ENCODE peak calls at places on chromosome 18, in eight cellular contexts. D is spleen; U is thyroid gland; T is endodermal cell; S is brain microvascular endothelial cell; Y is CD4-positive, alpha-beta memory T cell; E is fibroblast of lung; Z is naive thymus-derived CD4-positive, alpha-beta T cell. F is an unnamed sample.

GRCh38 chr18:3340015-3340681 is 78.2 kb downstream of the MYL12B start:
- DNase-seq in S (peak; percentile 34), D (no peak), Y (no peak), T (no peak), E (peak; percentile 9), Z (no peak), U (no peak), F (no peak)

GRCh38 chr18:5397102-5397501 is 101.6 kb upstream of the ZBTB14 start:
- DNase-seq in T (no peak), Y (no peak), D (no peak), Z (no peak), S (no peak), U (no peak), E (no peak), F (no peak)

GRCh38 chr18:68445131-68445530 is 269.8 kb downstream of the TMX3 start:
- DNase-seq in E (no peak), Y (no peak), T (no peak), U (no peak), D (no peak), S (no peak), Z (no peak), F (no peak)

GRCh38 chr18:55753643-55754255 is 165.8 kb upstream of the TCF4 start:
- DNase-seq in Z (no peak), E (peak; percentile 18), S (no peak), U (no peak), T (no peak), Y (no peak), D (no peak), F (no peak)

GRCh38 chr18:21740724-21741510 is at the start of gene MIB1:
- DNase-seq in Y (peak; percentile 99), D (no peak), S (no peak), Z (peak; percentile 99), T (peak; percentile 99), E (peak; percentile 43), U (peak; percentile 66), F (peak; percentile 99)

GRCh38 chr18:68676913-68677312 is 38.0 kb downstream of the TMX3 start:
- DNase-seq in Z (no peak), E (peak; percentile 39), U (no peak), D (no peak), Y (no peak), T (no peak), S (peak; percentile 23), F (no peak)

GRCh38 chr18:61284039-61284438 is 49.2 kb upstream of the CDH20 start:
- DNase-seq in D (no peak), Y (no peak), E (no peak), U (no peak), T (no peak), S (no peak), Z (no peak), F (no peak)

GRCh38 chr18:70373062-70373519 is 84.2 kb downstream of the SOCS6 start:
- DNase-seq in S (peak; percentile 74), Z (no peak), D (no peak), Y (no peak), U (no peak), T (no peak), E (peak; percentile 95), F (no peak)

GRCh38 chr18:10739152-10739551 is 213.3 kb downstream of the NAPG start:
- DNase-seq in E (peak; percentile 72), S (no peak), Z (no peak), T (no peak), Y (no peak), U (no peak), D (no peak), F (no peak)

GRCh38 chr18:29979884-29980283 is 1062.7 kb downstream of the DSC3 start:
- DNase-seq in Y (no peak), U (no peak), S (no peak), T (no peak), Z (no peak), D (no peak), E (no peak), F (no peak)

GRCh38 chr18:58674863-58675472 is 3.7 kb downstream of the MALT1 start:
- DNase-seq in T (no peak), Z (no peak), E (peak; percentile 10), S (peak; percentile 16), Y (no peak), D (no peak), U (no peak), F (no peak)

GRCh38 chr18:3596324-3597158 is 146.6 kb downstream of the TGIF1 start:
- DNase-seq in S (peak; percentile 30), U (peak; percentile 57), Z (no peak), T (peak; percentile 74), Y (peak; percentile 45), D (peak; percentile 90), E (peak; percentile 46), F (peak; percentile 46)

GRCh38 chr18:23226386-23226785 is 91.1 kb downstream of the CABLES1 start:
- DNase-seq in T (no peak), U (no peak), S (peak; percentile 61), Y (no peak), Z (no peak), D (no peak), E (peak; percentile 81), F (no peak)

GRCh38 chr18:9615973-9616559 is 1.7 kb upstream of the PPP4R1 start:
- DNase-seq in E (no peak), Z (no peak), U (no peak), Y (no peak), S (no peak), T (no peak), D (no peak), F (no peak)

GRCh38 chr18:76464281-76465259 is 30.5 kb downstream of the ZNF516 start:
- DNase-seq in S (no peak), E (no peak), T (no peak), D (no peak), Z (no peak), U (no peak), Y (no peak), F (no peak)

GRCh38 chr18:76465630-76466409 is 29.2 kb downstream of the ZNF516 start:
- DNase-seq in U (no peak), D (no peak), Y (no peak), Z (no peak), S (no peak), E (no peak), T (peak; percentile 37), F (no peak)

GRCh38 chr18:76468345-76469275 is 26.4 kb downstream of the ZNF516 start:
- DNase-seq in Y (no peak), T (no peak), E (no peak), Z (no peak), U (no peak), D (no peak), S (no peak), F (no peak)

GRCh38 chr18:76466410-76466991 is 28.5 kb downstream of the ZNF516 start:
- DNase-seq in U (no peak), T (peak; percentile 37), Y (no peak), E (no peak), D (peak; percentile 83), Z (no peak), S (no peak), F (no peak)

GRCh38 chr18:76467371-76468190 is 27.5 kb downstream of the ZNF516 start:
- DNase-seq in E (no peak), Z (no peak), Y (no peak), U (no peak), D (no peak), T (peak; percentile 39), S (no peak), F (no peak)
- H3K4me3 ChIP-seq in E (no peak overlapping the region), Z (no peak overlapping the region), Y (no peak overlapping the region), U (no peak overlapping the region), D (peak overlapping the region; percentile 14), T (no peak overlapping the region), S (no peak overlapping the region), F (peak overlapping the region; percentile 15)

GRCh38 chr18:35268811-35269210 is 21.2 kb downstream of the ZSCAN30 start:
- DNase-seq in Y (no peak), U (no peak), D (no peak), Z (no peak), S (no peak), T (no peak), E (no peak), F (no peak)

GRCh38 chr18:35271656-35272055 is 18.4 kb downstream of the ZSCAN30 start:
- DNase-seq in U (no peak), D (no peak), T (no peak), E (no peak), Z (no peak), Y (no peak), S (no peak), F (no peak)

GRCh38 chr18:35264409-35264808 is 23.6 kb downstream of the ZNF397 start:
- DNase-seq in T (no peak), S (no peak), Z (no peak), U (no peak), E (no peak), Y (no peak), D (no peak), F (no peak)

GRCh38 chr18:35267161-35267651 is 22.8 kb downstream of the ZSCAN30 start:
- DNase-seq in E (peak; percentile 74), Y (peak; percentile 51), S (peak; percentile 7), U (peak; percentile 81), T (no peak), Z (peak; percentile 37), D (peak; percentile 93), F (peak; percentile 80)

GRCh38 chr18:35267809-35268208 is 22.2 kb downstream of the ZSCAN30 start:
- DNase-seq in Z (no peak), E (no peak), D (peak; percentile 83), Y (no peak), T (no peak), U (peak; percentile 29), S (no peak), F (no peak)
- H3K36me3 ChIP-seq in Z (no peaks in the 10 kb centered on the region), E (peaks cover 1% of the 10 kb centered on the region), D (peaks cover 16% of the 10 kb centered on the region), Y (no peaks in the 10 kb centered on the region), T (peaks cover 7% of the 10 kb centered on the region), U (peaks cover 6% of the 10 kb centered on the region), S (no peaks in the 10 kb centered on the region), F (peaks cover 15% of the 10 kb centered on the region)

DNA sequence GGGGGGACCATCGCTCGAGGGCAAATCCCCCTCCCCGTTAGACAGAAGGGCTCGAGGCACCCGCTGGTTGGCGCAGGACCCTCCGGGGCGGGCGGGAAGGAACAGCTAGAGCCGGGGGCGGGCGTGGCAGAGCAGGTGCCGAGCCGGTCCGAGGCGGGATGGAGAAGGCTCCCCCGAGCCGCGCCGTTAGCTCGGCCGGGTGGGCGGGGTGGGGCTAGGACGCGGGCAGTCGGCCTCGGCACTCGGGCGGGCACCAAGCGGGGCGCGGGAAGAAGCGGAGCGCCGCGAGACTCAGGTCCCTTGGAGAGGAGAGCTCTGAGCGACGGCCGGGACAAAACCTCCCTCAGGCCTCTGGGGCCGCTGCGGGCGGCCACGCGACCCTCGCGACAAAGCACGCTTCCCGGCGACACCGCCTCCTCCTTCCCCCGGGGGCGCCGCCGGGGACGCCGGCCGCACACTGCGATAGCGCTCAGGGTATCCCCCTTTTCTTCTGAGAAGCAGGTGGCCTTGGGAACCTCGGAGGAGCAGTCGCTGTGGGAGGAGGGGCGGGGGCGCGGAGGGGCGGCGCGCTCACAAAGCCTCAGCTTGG is 694 bp downstream of the FHOD3 start:
- DNase-seq in Z (no peak), D (peak; percentile 78), U (peak; percentile 30), S (no peak), E (no peak), Y (no peak), T (peak; percentile 82), F (no peak)
- H3K4me3 ChIP-seq in Z (no peak overlapping the region), D (peak overlapping the region; percentile 51), U (peak overlapping the region; percentile 34), S (peak overlapping the region; percentile 69), E (peak overlapping the region; percentile 68), Y (no peak overlapping the region), T (peak overlapping the region; percentile 69), F (peak overlapping the region; percentile 63)

GRCh38 chr18:45916302-45916701 is 50.8 kb downstream of the EPG5 start:
- DNase-seq in E (no peak), Y (no peak), D (peak; percentile 44), T (peak; percentile 70), U (no peak), Z (no peak), S (no peak), F (no peak)
- H3K36me3 ChIP-seq in E (peaks cover 24% of the 10 kb centered on the region), Y (peaks cover 65% of the 10 kb centered on the region), D (peaks cover 100% of the 10 kb centered on the region), T (peaks cover 68% of the 10 kb centered on the region), U (peaks cover 53% of the 10 kb centered on the region), Z (peaks cover 7% of the 10 kb centered on the region), S (peaks cover 68% of the 10 kb centered on the region), F (peaks cover 91% of the 10 kb centered on the region)

GRCh38 chr18:37524546-37525301 is 40.9 kb downstream of the CELF4 start:
- DNase-seq in D (no peak), S (no peak), T (peak; percentile 79), Y (no peak), U (no peak), Z (no peak), E (no peak), F (no peak)
- H3K4me3 ChIP-seq in D (no peak overlapping the region), S (no peak overlapping the region), T (peak overlapping the region; percentile 53), Y (no peak overlapping the region), U (no peak overlapping the region), Z (no peak overlapping the region), E (no peak overlapping the region), F (no peak overlapping the region)

F was measured in stomach.